ENCODE peak calls at places on chromosomes 13 and 19, in five cellular contexts. L, Q, D, P and Z are unnamed samples.

GRCh38 chr19:19292607-19293006 is 19.5 kb upstream of the TM6SF2 start:
- DNase-seq in L (no peak), P (no peak), Q (no peak), D (no peak), Z (no peak)

GRCh38 chr13:44763604-44764311 is 187.6 kb upstream of the TSC22D1 start:
- DNase-seq in Q (no peak), P (no peak), L (no peak), D (no peak), Z (no peak)

GRCh38 chr19:33299061-33299665 is 3.2 kb downstream of the CEBPA start:
- DNase-seq in P (no peak), Q (no peak), L (no peak), D (no peak), Z (no peak)

GRCh38 chr19:15197275-15198005 is 3.4 kb downstream of the NOTCH3 start:
- DNase-seq in P (no peak), D (no peak), Q (no peak), L (no peak), Z (peak; percentile 36)

GRCh38 chr13:59458908-59459579 is 704.7 kb downstream of the DIAPH3 start:
- DNase-seq in L (no peak), D (peak; percentile 50), P (no peak), Q (peak; percentile 49), Z (peak; percentile 10)

GRCh38 chr19:3968556-3969434 is 2.1 kb downstream of the DAPK3 start:
- DNase-seq in P (peak; percentile 87), L (peak; percentile 71), Q (peak; percentile 100), D (peak; percentile 97), Z (peak; percentile 100)

GRCh38 chr13:51246005-51246404 is 23.8 kb downstream of the FAM124A start:
- DNase-seq in D (no peak), L (no peak), P (no peak), Q (no peak), Z (no peak)

GRCh38 chr13:26502826-26503225 is 54.7 kb upstream of the WASF3 start:
- DNase-seq in Q (peak; percentile 24), L (no peak), P (no peak), D (peak; percentile 17), Z (peak; percentile 8)

GRCh38 chr19:459724-460511 is 915 bp downstream of the SHC2 start:
- DNase-seq in D (no peak), L (peak; percentile 75), Q (no peak), P (peak; percentile 92), Z (peak; percentile 62)

DNA sequence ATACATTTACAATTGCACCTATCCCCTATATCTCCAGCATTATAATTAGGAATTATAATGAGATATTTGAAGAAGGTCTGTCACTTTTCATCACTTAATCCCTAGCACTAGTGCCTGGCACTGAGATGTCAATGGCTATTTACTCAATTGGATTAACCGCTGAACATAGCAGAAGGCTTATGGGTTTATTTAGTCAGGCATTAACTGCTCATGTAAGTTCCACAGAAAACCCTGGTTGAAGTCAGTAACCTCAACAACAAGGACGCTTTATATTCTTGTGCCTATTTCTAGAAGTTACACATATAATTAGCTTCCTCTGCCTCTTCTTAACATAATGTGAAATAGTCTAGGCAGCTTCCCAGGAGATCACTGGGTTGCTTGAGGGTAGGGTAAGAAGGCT is 107.5 kb upstream of the POSTN start:
- DNase-seq in Q (no peak), P (no peak), D (no peak), L (no peak), Z (no peak)
- TF ChIP-seq CTCF in Q (no peak), P (no peak), D (no peak), L (no peak), Z (no peak)

GRCh38 chr13:38417727-38418126 is 68.1 kb downstream of the UFM1 start:
- DNase-seq in Q (no peak), P (no peak), D (peak; percentile 52), L (no peak), Z (peak; percentile 34)
- TF ChIP-seq CTCF in Q (peak; percentile 31), P (peak; percentile 42), D (peak; percentile 40), L (no peak), Z (peak; percentile 66)

DNA sequence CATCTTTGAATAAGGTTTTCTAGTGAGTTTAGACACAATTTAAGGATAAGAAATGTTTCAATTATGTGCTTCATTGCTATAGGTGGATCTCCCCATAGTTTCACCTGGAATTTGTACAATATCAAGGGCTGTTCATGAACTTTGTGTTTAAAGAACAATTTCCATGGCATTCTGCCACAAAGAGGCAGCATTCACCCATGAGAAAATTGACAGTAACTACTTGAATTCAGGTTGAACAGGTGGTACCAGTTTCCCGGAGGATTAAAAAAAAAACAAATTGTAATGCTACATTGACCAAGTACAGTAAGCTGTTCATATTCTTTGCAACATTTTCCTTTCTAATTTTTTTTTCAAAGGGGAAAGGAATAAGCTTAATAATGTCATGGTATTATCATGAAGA is 9.1 kb downstream of the SLITRK5 start:
- DNase-seq in L (no peak), Q (no peak), P (no peak), D (peak; percentile 59), Z (no peak)
- TF ChIP-seq CTCF in L (peak; percentile 42), Q (no peak), P (no peak), D (peak; percentile 12), Z (no peak)

GRCh38 chr13:39777021-39777420 is 121.6 kb downstream of the COG6 start:
- DNase-seq in L (no peak), P (no peak), D (no peak), Q (no peak), Z (no peak)

GRCh38 chr13:39779337-39780270 is 124.1 kb downstream of the COG6 start:
- DNase-seq in L (no peak), Q (no peak), P (no peak), D (peak; percentile 15), Z (peak; percentile 58)

GRCh38 chr13:39773833-39774232 is 118.4 kb downstream of the COG6 start:
- DNase-seq in D (no peak), L (no peak), P (no peak), Q (no peak), Z (no peak)

GRCh38 chr13:39776439-39776838 is 121.0 kb downstream of the COG6 start:
- DNase-seq in Q (peak; percentile 51), L (no peak), P (no peak), D (peak; percentile 57), Z (peak; percentile 61)

GRCh38 chr13:39777527-39778061 is 122.1 kb downstream of the COG6 start:
- DNase-seq in L (no peak), Q (peak; percentile 55), D (peak; percentile 94), P (no peak), Z (peak; percentile 86)
- TF ChIP-seq CTCF in L (peak; percentile 18), Q (peak; percentile 58), D (peak; percentile 58), P (peak; percentile 15), Z (peak; percentile 46)

DNA sequence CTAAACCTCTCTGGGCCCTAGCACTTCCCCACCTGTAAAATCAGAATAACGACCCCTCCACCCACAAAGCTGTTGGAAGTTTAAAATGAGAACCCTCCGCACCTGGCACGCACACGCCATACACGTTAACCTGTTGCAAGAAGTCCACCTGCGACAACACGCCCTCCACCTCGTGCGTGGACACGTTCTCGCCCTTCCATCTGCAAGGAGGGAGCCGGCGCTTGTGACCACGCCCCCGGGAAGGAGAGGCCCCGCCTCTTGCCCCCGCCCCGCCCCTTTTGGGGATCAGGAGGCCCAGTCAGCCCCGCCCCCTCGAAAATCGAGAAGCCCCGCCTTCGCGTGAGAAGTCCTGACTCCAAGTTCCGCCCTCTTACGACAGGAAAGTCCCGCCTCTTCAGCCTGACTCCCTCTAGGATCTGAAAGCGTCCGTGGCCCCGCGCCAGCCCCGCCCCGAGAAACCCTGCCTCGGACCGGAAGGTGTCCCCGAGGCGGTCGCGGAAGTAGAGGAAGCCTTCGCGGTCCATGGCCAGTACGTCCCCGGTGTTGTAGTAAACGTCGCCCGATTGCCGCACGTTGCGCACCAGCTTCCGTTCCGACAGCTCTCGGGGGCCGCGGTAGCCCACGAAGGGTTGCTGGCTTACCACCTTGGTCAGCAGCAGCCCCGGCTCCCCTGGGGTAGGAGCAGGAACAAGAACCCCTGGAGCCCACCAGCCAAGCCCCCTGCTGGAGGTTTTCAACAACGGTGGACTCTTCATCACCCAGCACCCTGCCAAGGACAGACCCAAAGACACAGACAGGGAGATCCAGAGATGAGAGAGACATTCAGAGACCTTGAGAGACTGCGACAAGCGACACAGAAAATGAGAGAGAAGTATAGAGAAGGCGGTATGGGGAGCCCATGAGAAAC is 12.5 kb downstream of the SLC27A5 start:
- DNase-seq in P (peak; percentile 99), L (peak; percentile 99), D (peak; percentile 94), Q (peak; percentile 96), Z (peak; percentile 98)
- TF ChIP-seq CTCF in P (peak; percentile 63), L (peak; percentile 50), D (peak; percentile 47), Q (peak; percentile 50), Z (peak; percentile 51)

GRCh38 chr19:35151273-35152065 is 3.1 kb upstream of the FXYD5 start:
- DNase-seq in Q (no peak), P (no peak), D (no peak), L (no peak), Z (no peak)
- TF ChIP-seq CTCF in Q (no peak), P (no peak), D (no peak), L (no peak), Z (no peak)

GRCh38 chr13:47397739-47398138 is 500.9 kb upstream of the HTR2A start:
- DNase-seq in P (no peak), Q (peak; percentile 23), L (no peak), D (peak; percentile 44), Z (peak; percentile 64)
- TF ChIP-seq CTCF in P (no peak), Q (peak; percentile 35), L (no peak), D (no peak), Z (no peak)

GRCh38 chr19:44754743-44755066 is 6.2 kb downstream of the BCL3 start:
- DNase-seq in L (no peak), P (no peak), D (no peak), Q (no peak), Z (no peak)

GRCh38 chr19:44753932-44754742 is 5.6 kb downstream of the BCL3 start:
- DNase-seq in L (no peak), Q (no peak), D (peak; percentile 71), P (no peak), Z (peak; percentile 93)

GRCh38 chr19:44753619-44753931 is 5.1 kb downstream of the BCL3 start:
- DNase-seq in L (no peak), Q (no peak), P (no peak), D (no peak), Z (no peak)

GRCh38 chr19:44752123-44752815 is 3.8 kb downstream of the BCL3 start:
- DNase-seq in Q (no peak), P (no peak), L (no peak), D (no peak), Z (no peak)

GRCh38 chr19:44752816-44753618 is 4.5 kb downstream of the BCL3 start:
- DNase-seq in Q (peak; percentile 96), L (no peak), P (no peak), D (peak; percentile 90), Z (peak; percentile 98)
- TF ChIP-seq CTCF in Q (no peak), L (no peak), P (no peak), D (no peak), Z (peak; percentile 12)

DNA sequence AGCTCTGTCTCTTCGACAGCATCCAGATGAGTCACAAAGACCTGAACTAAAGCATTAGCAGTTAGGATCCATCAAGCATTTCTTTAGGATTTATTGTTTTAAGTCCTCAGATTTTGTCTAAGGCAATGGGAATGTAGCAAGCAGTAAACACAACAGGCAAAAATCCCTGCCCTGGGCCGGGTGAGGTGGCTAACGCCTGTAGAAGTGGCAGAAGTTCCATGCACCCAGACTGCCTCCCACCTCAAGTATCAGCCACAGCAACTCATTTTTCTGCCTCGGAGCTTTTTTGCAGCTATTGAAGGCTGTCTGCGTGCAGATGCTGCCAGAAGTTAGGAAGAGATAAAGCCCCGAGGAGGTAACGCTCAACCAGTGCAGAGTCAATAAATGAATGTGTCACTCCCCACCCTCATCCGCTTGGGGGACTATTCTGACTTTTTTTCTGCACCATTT is 47.1 kb upstream of the MRI1 start:
- DNase-seq in Q (peak; percentile 24), D (no peak), P (no peak), L (no peak), Z (no peak)
- TF ChIP-seq CTCF in Q (no peak), D (no peak), P (no peak), L (no peak), Z (no peak)